ENCODE peak calls at places on chromosome X, in seven cellular contexts. P is GM12865; M is ascending aorta; J is GM13976; S is B cell; N is left ventricle myocardium inferior; U is CD4-positive, alpha-beta T cell. B is an unnamed sample.

GRCh38 chrX:46836701-46837542 is at the start of gene RP2:
- DNase-seq in P (peak; percentile 94), M (peak; percentile 86), J (peak; percentile 87), S (peak; percentile 89), N (peak; percentile 90), U (peak; percentile 73), B (peak; percentile 73)

GRCh38 chrX:20857746-20858145 is 516.5 kb upstream of the CNKSR2 start:
- DNase-seq in P (no peak), M (no peak), J (no peak), S (no peak), N (no peak), U (no peak), B (peak; percentile 5)

GRCh38 chrX:21529771-21530170 is 128.4 kb downstream of the KLHL34 start:
- DNase-seq in P (no peak), M (no peak), J (no peak), S (no peak), N (no peak), U (no peak), B (no peak)

GRCh38 chrX:131068945-131069719 is 11.0 kb downstream of the ARHGAP36 start:
- DNase-seq in P (peak; percentile 28), M (no peak), J (peak; percentile 49), S (no peak), N (no peak), U (no peak), B (peak; percentile 77)

GRCh38 chrX:10939384-10939783 is 171.7 kb upstream of the HCCS start:
- DNase-seq in P (no peak), M (no peak), J (no peak), S (no peak), N (no peak), U (no peak), B (no peak)

GRCh38 chrX:357693-358471 is 28.8 kb downstream of the PPP2R3B start:
- DNase-seq in P (no peak), M (no peak), J (no peak), S (no peak), N (peak; percentile 13), U (peak; percentile 41), B (no peak)

GRCh38 chrX:65581661-65582339 is 47.2 kb upstream of the LAS1L start:
- DNase-seq in P (peak; percentile 77), M (no peak), J (peak; percentile 57), S (peak; percentile 78), N (peak; percentile 24), U (peak; percentile 35), B (peak; percentile 48)

GRCh38 chrX:38089173-38089982 is 83.0 kb downstream of the SYTL5 start:
- DNase-seq in P (no peak), M (no peak), J (no peak), S (no peak), N (no peak), U (no peak), B (no peak)

GRCh38 chrX:13164611-13165010 is 120.2 kb upstream of the FAM9C start:
- DNase-seq in P (no peak), M (no peak), J (no peak), S (no peak), N (no peak), U (no peak), B (no peak)

GRCh38 chrX:82384401-82384800 is 1123.7 kb upstream of the POU3F4 start:
- DNase-seq in P (no peak), M (no peak), J (no peak), S (no peak), N (no peak), U (no peak), B (no peak)

GRCh38 chrX:150767475-150768131 is 74.4 kb downstream of the MTMR1 start:
- DNase-seq in P (peak; percentile 9), M (no peak), J (peak; percentile 17), S (no peak), N (no peak), U (no peak), B (no peak)

GRCh38 chrX:149987613-149988012 is 49.3 kb upstream of the EOLA2 start:
- DNase-seq in P (no peak), M (no peak), J (no peak), S (no peak), N (no peak), U (no peak), B (no peak)

GRCh38 chrX:97310373-97310772 is 426.7 kb downstream of the RPA4 start:
- DNase-seq in P (no peak), M (no peak), J (no peak), S (no peak), N (no peak), U (no peak), B (no peak)

GRCh38 chrX:45781901-45782553 is 581.4 kb upstream of the DIPK2B start:
- DNase-seq in P (no peak), M (no peak), J (no peak), S (no peak), N (no peak), U (no peak), B (no peak)

GRCh38 chrX:9882669-9883446 is 84.3 kb upstream of the CLDN34 start:
- DNase-seq in P (no peak), M (no peak), J (no peak), S (no peak), N (no peak), U (no peak), B (no peak)

GRCh38 chrX:72479324-72480274 is 93.0 kb downstream of the HDAC8 start:
- DNase-seq in P (no peak), M (no peak), J (no peak), S (no peak), N (no peak), U (no peak), B (no peak)

DNA sequence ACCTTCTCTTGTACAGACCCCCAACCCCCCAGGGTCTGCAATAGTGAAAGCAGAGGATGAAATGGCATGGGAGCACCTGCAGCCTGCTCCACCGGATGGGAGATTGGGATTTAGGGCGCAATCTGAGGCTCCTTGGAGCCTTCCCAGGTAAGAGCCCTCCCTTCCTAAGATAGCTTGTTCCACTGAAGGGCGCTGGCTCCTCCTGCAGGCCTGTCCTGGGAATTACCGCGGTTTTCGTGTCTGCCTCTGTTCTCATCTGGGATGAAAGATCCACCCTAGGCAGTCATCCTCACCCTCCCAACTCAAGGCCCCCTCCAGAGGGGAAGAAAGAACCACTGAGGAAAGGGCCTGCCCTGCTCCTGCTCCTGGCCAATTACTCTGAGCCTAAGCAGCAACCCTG is 547.6 kb downstream of the SMARCA1 start:
- DNase-seq in P (peak; percentile 4), M (no peak), J (peak; percentile 17), S (no peak), N (no peak), U (no peak), B (peak; percentile 74)
- TF ChIP-seq CTCF in P (peak; percentile 52), M (peak; percentile 6), J (peak; percentile 46), S (no peak), N (peak; percentile 46), U (no peak), B (peak; percentile 87)

GRCh38 chrX:50697691-50698090 is 116.3 kb downstream of the SHROOM4 start:
- DNase-seq in P (no peak), M (no peak), J (no peak), S (no peak), N (no peak), U (no peak), B (no peak)

GRCh38 chrX:50691820-50692219 is 122.2 kb downstream of the SHROOM4 start:
- DNase-seq in P (peak; percentile 48), M (no peak), J (peak; percentile 39), S (peak; percentile 48), N (no peak), U (no peak), B (peak; percentile 9)
- TF ChIP-seq CTCF in P (peak; percentile 36), M (peak; percentile 64), J (peak; percentile 41), S (peak; percentile 51), N (peak; percentile 70), U (peak; percentile 56), B (peak; percentile 75)

GRCh38 chrX:108734426-108734825 is 1.9 kb downstream of the IRS4 start:
- DNase-seq in P (no peak), M (no peak), J (no peak), S (no peak), N (no peak), U (no peak), B (no peak)

GRCh38 chrX:108735680-108736508 is 469 bp downstream of the IRS4 start:
- DNase-seq in P (no peak), M (no peak), J (peak; percentile 17), S (no peak), N (no peak), U (no peak), B (no peak)

GRCh38 chrX:108735087-108735679 is 1.2 kb downstream of the IRS4 start:
- DNase-seq in P (peak; percentile 13), M (no peak), J (peak; percentile 18), S (no peak), N (no peak), U (no peak), B (no peak)

GRCh38 chrX:108737754-108738153 is 1.4 kb upstream of the IRS4 start:
- DNase-seq in P (no peak), M (no peak), J (no peak), S (no peak), N (no peak), U (no peak), B (no peak)

DNA sequence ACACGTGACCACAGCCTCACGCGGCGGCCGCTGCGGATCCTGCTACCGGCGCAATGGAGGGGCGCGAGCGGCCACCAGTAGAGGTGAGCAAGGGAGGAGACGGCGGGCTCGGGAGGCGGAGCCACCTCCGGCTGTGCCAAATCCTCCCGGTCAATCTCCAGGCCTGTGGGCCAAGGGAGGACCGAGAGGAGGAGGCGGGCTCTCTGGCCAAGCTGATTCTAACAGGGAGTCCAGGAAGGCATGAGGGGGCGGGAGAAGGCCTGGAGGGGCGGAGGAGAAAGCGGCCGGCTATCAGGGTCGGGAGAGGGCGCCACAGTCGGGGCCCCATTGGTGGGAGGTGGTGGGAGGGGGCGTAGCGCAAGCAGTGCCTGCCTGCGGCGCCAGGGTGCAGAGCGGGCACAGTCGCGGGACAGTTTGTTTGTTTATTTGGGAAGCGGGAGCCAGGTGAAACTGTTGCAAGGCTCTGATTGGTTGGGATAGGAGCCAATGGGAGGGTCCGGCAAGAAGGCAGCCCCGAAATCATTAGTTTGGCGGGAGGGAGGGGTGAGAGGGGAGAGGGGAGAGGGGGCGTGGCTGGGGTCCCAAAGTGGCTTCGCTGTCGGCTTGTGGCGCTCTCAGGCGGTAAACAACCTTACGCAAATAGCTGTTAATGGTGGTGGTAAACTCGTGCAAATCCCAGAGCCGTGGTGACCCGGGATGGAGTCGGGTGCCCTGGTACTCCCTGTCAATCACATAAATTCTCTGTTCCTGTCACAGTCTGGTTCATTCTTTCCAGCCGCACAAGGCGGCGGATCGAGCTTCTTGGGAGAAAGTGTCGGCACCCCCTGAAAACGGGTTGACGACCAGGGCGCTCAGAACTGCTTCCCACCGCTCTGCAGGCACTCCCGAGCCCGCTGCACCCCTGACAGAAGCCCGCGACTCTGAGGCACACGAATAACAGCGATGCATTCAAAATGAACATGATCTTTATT is at the start of gene IRS4:
- DNase-seq in P (no peak), M (no peak), J (peak; percentile 17), S (peak; percentile 1), N (no peak), U (no peak), B (peak; percentile 41)
- TF ChIP-seq CTCF in P (no peak), M (no peak), J (no peak), S (no peak), N (no peak), U (no peak), B (no peak)

DNA sequence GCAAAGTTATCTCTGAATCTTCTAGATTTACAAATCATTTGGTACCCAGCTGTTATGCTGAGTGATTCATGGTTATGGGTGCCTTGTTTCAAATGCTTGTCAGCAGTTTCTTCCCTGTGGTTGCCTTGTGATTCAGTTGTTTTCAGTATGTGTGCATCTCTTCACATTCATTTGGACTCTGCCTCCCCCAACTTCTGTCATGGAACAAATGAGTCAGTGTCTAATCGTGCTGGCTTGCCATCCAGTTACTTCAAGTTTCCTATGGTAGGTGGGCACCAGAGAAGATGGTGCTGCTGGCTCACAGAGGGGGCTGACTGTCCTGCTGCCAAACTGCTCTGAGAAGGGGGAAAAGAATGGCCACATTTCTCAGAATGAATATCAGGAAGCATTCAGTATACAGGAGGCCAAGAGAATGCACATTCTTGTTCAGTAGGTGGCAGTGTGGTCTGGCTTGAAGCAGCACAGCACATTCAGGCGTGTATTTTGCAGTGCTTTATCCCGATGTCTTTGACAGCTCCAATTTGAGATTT is 260.9 kb downstream of the GLUD2 start:
- DNase-seq in P (peak; percentile 64), M (no peak), J (peak; percentile 22), S (no peak), N (no peak), U (no peak), B (peak; percentile 1)
- TF ChIP-seq CTCF in P (peak; percentile 43), M (peak; percentile 19), J (peak; percentile 46), S (no peak), N (peak; percentile 51), U (no peak), B (peak; percentile 61)